ENCODE peak calls at places on chromosomes 12 and 14, in four cellular contexts. X, S, L and T are unnamed samples. For H3K9me3 and H3K4me1, the result is how much of the 10 kb centered on the place peaks cover.

GRCh38 chr14:99075061-99075460 is 196.9 kb downstream of the BCL11B start:
- DNase-seq in S (no peak), L (no peak), X (no peak), T (no peak)

GRCh38 chr12:2376855-2377657 is 324.3 kb downstream of the CACNA1C start:
- DNase-seq in L (peak), X (no peak), S (no peak), T (no peak)

GRCh38 chr14:105891221-105891602 is 364.8 kb downstream of the TMEM121 start:
- DNase-seq in L (peak), S (no peak), X (no peak), T (peak)

GRCh38 chr14:104659764-104660523 is 29.5 kb upstream of the INF2 start:
- DNase-seq in S (no peak), L (no peak), X (no peak), T (no peak)

GRCh38 chr12:113889076-113889475 is 77.0 kb downstream of the RBM19 start:
- DNase-seq in L (no peak), S (peak), X (no peak), T (no peak)

GRCh38 chr12:14239350-14239934 is 126.0 kb upstream of the ATF7IP start:
- DNase-seq in S (peak), L (no peak), X (peak), T (peak)

GRCh38 chr12:84913151-84913550 is 552 bp upstream of the SLC6A15 start:
- DNase-seq in S (no peak), X (no peak), L (no peak), T (no peak)

GRCh38 chr14:71534506-71534905 is 397.7 kb upstream of the RGS6 start:
- DNase-seq in S (no peak), X (no peak), L (no peak), T (no peak)

GRCh38 chr12:5096241-5096880 is 52.7 kb downstream of the KCNA5 start:
- DNase-seq in L (no peak), S (no peak), X (no peak), T (no peak)

GRCh38 chr12:65948320-65949008 is 124.2 kb downstream of the HMGA2 start:
- DNase-seq in S (no peak), X (peak), L (no peak), T (peak)

GRCh38 chr12:20495997-20496396 is 127.7 kb downstream of the PDE3A start:
- DNase-seq in L (no peak), S (no peak), X (no peak), T (no peak)

GRCh38 chr14:68886109-68886434 is 93.0 kb downstream of the ACTN1 start:
- DNase-seq in S (no peak), L (no peak), X (no peak), T (no peak)

GRCh38 chr12:100671396-100672074 is 98.1 kb downstream of the GAS2L3 start:
- DNase-seq in X (no peak), S (peak), L (no peak), T (no peak)

GRCh38 chr12:34387711-34388635 is 365.7 kb downstream of the ALG10 start:
- DNase-seq in S (no peak), X (no peak), L (no peak), T (peak)

GRCh38 chr12:34390846-34391700 is 368.8 kb downstream of the ALG10 start:
- DNase-seq in L (peak), S (no peak), X (no peak), T (no peak)

GRCh38 chr12:34390171-34390841 is 368.0 kb downstream of the ALG10 start:
- DNase-seq in L (peak), X (no peak), S (no peak), T (no peak)

GRCh38 chr12:34388636-34389377 is 366.5 kb downstream of the ALG10 start:
- DNase-seq in L (no peak), S (no peak), X (no peak), T (peak)

DNA sequence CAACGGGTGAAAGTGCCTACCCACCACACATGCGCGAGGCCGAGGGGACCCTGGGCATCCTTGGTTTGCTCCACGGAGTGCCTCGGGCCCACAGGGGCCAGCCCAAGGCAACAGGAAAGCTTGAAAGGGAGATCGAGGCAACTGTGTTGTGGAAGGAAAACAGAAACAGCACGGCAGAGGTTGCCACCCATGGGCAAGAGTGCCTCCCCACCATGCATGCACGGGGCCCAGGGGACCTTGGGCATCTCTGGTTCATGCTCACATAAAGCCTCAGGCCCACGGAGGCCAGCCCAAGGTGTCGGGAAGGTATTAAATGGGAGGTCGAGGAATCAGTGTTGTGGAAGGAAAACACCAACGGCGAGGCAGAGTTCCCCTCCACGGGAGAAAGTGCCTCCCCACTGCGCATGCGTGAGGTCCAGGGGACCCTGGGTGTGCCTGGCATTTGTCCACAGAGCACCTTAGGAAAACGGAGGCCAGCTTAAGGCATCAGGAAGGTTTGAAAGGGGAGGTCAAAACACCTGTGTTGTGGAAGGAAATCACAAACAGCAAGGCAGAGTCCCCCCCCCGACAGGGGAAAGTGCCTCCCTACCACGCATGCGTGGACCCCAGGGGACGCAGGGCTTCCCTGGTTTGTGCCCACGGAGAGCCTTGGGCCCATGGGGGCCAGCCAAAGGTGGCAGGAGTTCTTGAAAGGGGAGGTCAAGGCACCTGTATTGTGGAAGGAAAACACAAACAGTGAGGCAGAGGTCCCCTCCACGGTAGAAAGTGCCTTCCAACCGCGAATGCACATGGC is 367.3 kb downstream of the ALG10 start:
- DNase-seq in X (no peak), S (no peak), L (no peak), T (peak)
- H3K9me3 ChIP-seq in X (under half), S (under half), L (under half), T (under half)

DNA sequence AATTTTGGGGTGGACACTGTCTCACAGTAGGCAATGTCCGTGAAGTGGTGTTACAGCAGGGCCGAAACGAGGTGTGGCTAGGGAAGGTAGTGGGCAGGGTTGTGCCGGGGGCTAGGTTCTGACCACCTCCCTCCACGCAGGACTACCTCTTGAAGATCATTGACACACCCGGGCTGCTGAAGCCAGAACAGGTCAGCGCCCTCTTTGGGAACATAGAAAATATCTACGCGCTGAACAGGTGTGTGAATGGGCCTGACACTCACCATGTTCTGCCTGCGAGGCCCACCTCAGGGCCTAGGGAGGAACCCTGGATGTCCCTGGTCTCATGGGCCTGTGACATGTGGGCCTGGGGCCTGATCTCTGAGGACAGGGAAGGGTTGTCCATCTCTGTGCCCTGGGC is 24.6 kb downstream of the PLEKHG3 start:
- DNase-seq in S (no peak), L (peak), X (no peak), T (no peak)
- H3K4me1 ChIP-seq in S (under half), L (under half), X (under half), T (under half)

GRCh38 chr12:133023566-133023965 is 13.7 kb upstream of the ZNF84 start:
- DNase-seq in L (no peak), X (no peak), S (no peak), T (no peak)

GRCh38 chr12:133026996-133027395 is 10.3 kb upstream of the ZNF84 start:
- DNase-seq in S (no peak), X (no peak), L (no peak), T (no peak)
- H3K9me3 ChIP-seq in S (half or more), X (under half), L (under half), T (under half)

DNA sequence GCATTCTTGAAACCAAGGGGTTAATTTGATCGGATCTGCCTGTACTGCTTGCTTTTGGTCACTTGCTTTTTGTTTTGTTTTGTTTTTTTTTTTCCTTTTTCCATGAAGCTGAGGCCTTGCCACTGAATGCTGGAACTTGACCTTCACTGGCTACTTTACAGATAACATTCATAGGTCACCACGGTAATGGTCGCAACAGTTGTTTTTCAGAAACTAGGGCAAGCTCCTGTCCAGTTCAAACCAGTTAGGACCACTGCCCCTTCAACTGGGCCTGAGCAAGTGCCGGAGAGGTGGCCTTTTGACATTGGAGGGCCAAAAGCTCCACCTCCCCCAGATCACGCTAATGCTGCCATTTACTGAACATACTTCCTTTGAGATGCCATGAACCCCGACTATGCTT is 147.6 kb downstream of the FOXN3 start:
- DNase-seq in L (no peak), X (no peak), S (peak), T (no peak)
- H3K4me1 ChIP-seq in L (under half), X (half or more), S (half or more), T (under half)

GRCh38 chr12:71837356-71837755 is 2.2 kb upstream of the TBC1D15 start:
- DNase-seq in S (no peak), X (no peak), L (no peak), T (no peak)
- H3K9me3 ChIP-seq in S (under half), X (under half), L (under half), T (under half)